ENCODE peak calls at places on chromosomes 7 and 10, in eight cellular contexts. D is IMR-90; C is GM13977; F is esophagus squamous epithelium; N is nephron progenitor cell; Q is B cell; R is CD8-positive, alpha-beta T cell; K is progenitor cell of endocrine pancreas. X is an unnamed sample.

GRCh38 chr7:140122975-140123374 is 53.8 kb downstream of the KDM7A start:
- DNase-seq in D (no peak), C (no peak), F (no peak), N (no peak), Q (no peak), R (no peak), K (no peak), X (no peak)

GRCh38 chr7:3312583-3312982 is 11.5 kb downstream of the SDK1 start:
- DNase-seq in D (no peak), C (no peak), F (no peak), N (no peak), Q (peak; percentile 23), R (no peak), K (no peak), X (no peak)

GRCh38 chr10:132479024-132479602 is 58.5 kb upstream of the INPP5A start:
- DNase-seq in D (no peak), C (no peak), F (no peak), N (no peak), Q (no peak), R (no peak), K (no peak), X (no peak)

GRCh38 chr7:49638166-49638565 is 135.3 kb upstream of the VWC2 start:
- DNase-seq in D (no peak), C (no peak), F (no peak), N (no peak), Q (no peak), R (no peak), K (no peak), X (no peak)

GRCh38 chr7:131194070-131194865 is 133.4 kb upstream of the MKLN1 start:
- DNase-seq in D (no peak), C (no peak), F (no peak), N (no peak), Q (no peak), R (no peak), K (no peak), X (no peak)

GRCh38 chr7:127189074-127189473 is 63.7 kb downstream of the GRM8 start:
- DNase-seq in D (no peak), C (no peak), F (no peak), N (no peak), Q (no peak), R (no peak), K (no peak), X (no peak)

GRCh38 chr10:88136712-88137111 is 273.3 kb downstream of the PTEN start:
- DNase-seq in D (no peak), C (no peak), F (no peak), N (no peak), Q (no peak), R (no peak), K (no peak), X (no peak)

GRCh38 chr10:35696888-35697287 is 54.8 kb upstream of the FZD8 start:
- DNase-seq in D (no peak), C (no peak), F (no peak), N (no peak), Q (no peak), R (no peak), K (no peak), X (no peak)

GRCh38 chr10:93062499-93063216 is 2.1 kb downstream of the CYP26C1 start:
- DNase-seq in D (peak; percentile 44), C (peak; percentile 83), F (no peak), N (peak; percentile 69), Q (peak; percentile 83), R (no peak), K (no peak), X (peak; percentile 84)

GRCh38 chr10:9195385-9195784 is 1140.9 kb downstream of the GATA3 start:
- DNase-seq in D (no peak), C (no peak), F (no peak), N (no peak), Q (no peak), R (no peak), K (no peak), X (no peak)

GRCh38 chr10:15863733-15864132 is 3.4 kb upstream of the MINDY3 start:
- DNase-seq in D (no peak), C (no peak), F (no peak), N (no peak), Q (no peak), R (no peak), K (no peak), X (no peak)

GRCh38 chr10:18214692-18215563 is 74.7 kb downstream of the CACNB2 start:
- DNase-seq in D (peak; percentile 73), C (peak; percentile 40), F (no peak), N (peak; percentile 60), Q (no peak), R (no peak), K (peak; percentile 24), X (peak; percentile 38)

GRCh38 chr10:126803394-126803793 is 101.8 kb upstream of the DOCK1 start:
- DNase-seq in D (no peak), C (no peak), F (no peak), N (no peak), Q (no peak), R (no peak), K (no peak), X (no peak)

GRCh38 chr7:129948338-129948737 is 4.4 kb downstream of the UBE2H start:
- DNase-seq in D (no peak), C (no peak), F (no peak), N (no peak), Q (no peak), R (no peak), K (no peak), X (no peak)

GRCh38 chr7:129949292-129950133 is 3.2 kb downstream of the UBE2H start:
- DNase-seq in D (peak; percentile 85), C (peak; percentile 50), F (no peak), N (peak; percentile 36), Q (no peak), R (no peak), K (no peak), X (peak; percentile 45)

GRCh38 chr7:129950191-129950940 is 2.4 kb downstream of the UBE2H start:
- DNase-seq in D (no peak), C (peak; percentile 73), F (no peak), N (no peak), Q (no peak), R (no peak), K (no peak), X (peak; percentile 73)

GRCh38 chr7:129947701-129948100 is 5.1 kb downstream of the UBE2H start:
- DNase-seq in D (no peak), C (no peak), F (no peak), N (no peak), Q (no peak), R (no peak), K (no peak), X (no peak)

DNA sequence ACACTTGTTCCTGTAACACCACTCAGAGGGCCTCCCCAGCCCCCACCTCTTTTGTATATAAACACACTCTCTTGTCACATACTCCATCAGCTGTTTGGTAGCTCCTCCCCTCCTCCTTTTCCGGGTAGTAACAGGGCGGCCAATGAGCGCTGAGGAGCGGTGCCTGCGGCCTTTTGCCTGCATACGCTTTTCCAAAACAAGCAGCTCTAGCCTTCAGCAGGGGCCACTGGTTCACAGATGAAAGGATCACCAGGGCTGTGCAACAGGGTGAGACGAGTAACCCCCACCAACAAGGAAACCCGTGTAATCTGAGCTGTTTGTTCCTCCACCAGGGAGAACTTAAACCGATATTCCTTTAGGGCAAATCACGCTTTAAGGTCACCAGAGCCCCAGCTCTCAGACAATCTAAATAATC is 3.9 kb downstream of the UBE2H start:
- DNase-seq in D (peak; percentile 96), C (peak; percentile 82), F (peak; percentile 70), N (peak; percentile 83), Q (peak; percentile 80), R (peak; percentile 84), K (peak; percentile 69), X (peak; percentile 83)
- TF ChIP-seq CTCF in D (no peak), C (no peak), F (no peak), N (no peak), Q (no peak), R (no peak), K (no peak), X (no peak)

GRCh38 chr7:154986200-154986599 is 16.7 kb downstream of the PAXIP1 start:
- DNase-seq in D (no peak), C (no peak), F (no peak), N (no peak), Q (no peak), R (no peak), K (no peak), X (no peak)

GRCh38 chr7:154985230-154985629 is 17.7 kb downstream of the PAXIP1 start:
- DNase-seq in D (no peak), C (no peak), F (no peak), N (no peak), Q (no peak), R (no peak), K (no peak), X (no peak)

GRCh38 chr7:154990964-154991514 is 11.9 kb downstream of the PAXIP1 start:
- DNase-seq in D (no peak), C (no peak), F (no peak), N (no peak), Q (no peak), R (no peak), K (no peak), X (no peak)

GRCh38 chr7:154984601-154985188 is 18.2 kb downstream of the PAXIP1 start:
- DNase-seq in D (no peak), C (no peak), F (no peak), N (no peak), Q (no peak), R (no peak), K (no peak), X (no peak)

GRCh38 chr7:154987571-154987970 is 15.4 kb downstream of the PAXIP1 start:
- DNase-seq in D (no peak), C (no peak), F (no peak), N (no peak), Q (no peak), R (no peak), K (no peak), X (no peak)
- TF ChIP-seq CTCF in D (no peak), C (no peak), F (no peak), N (no peak), Q (no peak), R (no peak), K (no peak), X (no peak)

GRCh38 chr10:78972947-78973900 is 95.5 kb upstream of the ZMIZ1 start:
- DNase-seq in D (peak; percentile 95), C (peak; percentile 98), F (no peak), N (no peak), Q (peak; percentile 80), R (peak; percentile 78), K (no peak), X (peak; percentile 98)
- TF ChIP-seq CTCF in D (no peak), C (no peak), F (no peak), N (no peak), Q (no peak), R (no peak), K (no peak), X (no peak)

DNA sequence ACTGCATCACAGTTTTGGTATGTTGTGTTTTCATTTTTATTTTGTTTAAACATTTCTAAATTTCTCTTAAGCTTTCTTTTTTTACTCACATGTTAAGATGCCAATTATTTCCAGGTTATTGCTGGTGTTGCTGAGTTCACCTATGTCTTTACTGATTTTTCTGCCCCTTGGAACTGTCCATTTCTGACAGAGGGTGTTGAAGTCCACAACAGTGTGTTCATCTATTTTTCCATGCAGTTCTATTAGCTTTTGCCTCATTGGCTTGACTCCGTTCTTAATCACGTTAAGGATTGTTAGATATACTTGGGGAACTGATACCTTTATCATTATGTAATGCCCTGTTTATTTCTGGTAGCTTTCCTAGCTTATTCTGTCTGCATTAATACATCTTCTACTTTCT is 158.0 kb upstream of the TCERG1L start:
- DNase-seq in D (no peak), C (no peak), F (no peak), N (no peak), Q (no peak), R (no peak), K (no peak), X (no peak)
- TF ChIP-seq CTCF in D (no peak), C (no peak), F (no peak), N (no peak), Q (no peak), R (no peak), K (no peak), X (no peak)

X was measured in GM20000.